ENCODE peak calls at places on chromosomes 16 and 17, in ten cellular contexts. One of them, this sample, is unnamed. For H3K9me3 and H3K27me3, the result is how much of the 10 kb centered on the place peaks cover.

GRCh38 chr17:3919123-3919624 is 2.9 kb upstream of the P2RX1 start:
- DNase-seq in adipocyte: no peak
- DNase-seq in A673: no peak
- DNase-seq in naive thymus-derived CD4-positive, alpha-beta T cell: no peak
- DNase-seq in ovary: no peak
- DNase-seq in Peyer's patch: no peak
- DNase-seq in heart right ventricle: peak
- DNase-seq in upper lobe of right lung: no peak
- DNase-seq in SJSA1: no peak
- DNase-seq in body of pancreas: no peak
- DNase-seq in this sample: no peak

GRCh38 chr16:57938936-57939871 is 31.7 kb downstream of the CNGB1 start:
- DNase-seq in adipocyte: peak
- DNase-seq in A673: peak
- DNase-seq in naive thymus-derived CD4-positive, alpha-beta T cell: no peak
- DNase-seq in ovary: peak
- DNase-seq in Peyer's patch: no peak
- DNase-seq in heart right ventricle: peak
- DNase-seq in upper lobe of right lung: peak
- DNase-seq in SJSA1: peak
- DNase-seq in body of pancreas: peak
- DNase-seq in this sample: peak

GRCh38 chr17:39607057-39607850 is 466 bp downstream of the NEUROD2 start:
- DNase-seq in adipocyte: no peak
- DNase-seq in A673: no peak
- DNase-seq in naive thymus-derived CD4-positive, alpha-beta T cell: no peak
- DNase-seq in ovary: no peak
- DNase-seq in Peyer's patch: no peak
- DNase-seq in heart right ventricle: no peak
- DNase-seq in upper lobe of right lung: no peak
- DNase-seq in SJSA1: no peak
- DNase-seq in body of pancreas: no peak
- DNase-seq in this sample: no peak

GRCh38 chr17:31510273-31511175 is 119.0 kb downstream of the RAB11FIP4 start:
- DNase-seq in adipocyte: no peak
- DNase-seq in A673: no peak
- DNase-seq in naive thymus-derived CD4-positive, alpha-beta T cell: no peak
- DNase-seq in ovary: no peak
- DNase-seq in Peyer's patch: peak
- DNase-seq in heart right ventricle: peak
- DNase-seq in upper lobe of right lung: no peak
- DNase-seq in SJSA1: no peak
- DNase-seq in body of pancreas: peak
- DNase-seq in this sample: no peak

GRCh38 chr16:10731790-10732189 is 11.9 kb upstream of the NUBP1 start:
- DNase-seq in adipocyte: no peak
- DNase-seq in A673: no peak
- DNase-seq in naive thymus-derived CD4-positive, alpha-beta T cell: no peak
- DNase-seq in ovary: no peak
- DNase-seq in Peyer's patch: no peak
- DNase-seq in heart right ventricle: no peak
- DNase-seq in upper lobe of right lung: no peak
- DNase-seq in SJSA1: no peak
- DNase-seq in body of pancreas: no peak
- DNase-seq in this sample: no peak

GRCh38 chr16:4334724-4335495 is 16.2 kb downstream of the PAM16 start:
- DNase-seq in adipocyte: no peak
- DNase-seq in A673: no peak
- DNase-seq in naive thymus-derived CD4-positive, alpha-beta T cell: no peak
- DNase-seq in ovary: no peak
- DNase-seq in Peyer's patch: no peak
- DNase-seq in heart right ventricle: no peak
- DNase-seq in upper lobe of right lung: peak
- DNase-seq in SJSA1: peak
- DNase-seq in body of pancreas: no peak
- DNase-seq in this sample: no peak

GRCh38 chr17:17205368-17206148 is 575 bp downstream of the PLD6 start:
- DNase-seq in adipocyte: peak
- DNase-seq in A673: peak
- DNase-seq in naive thymus-derived CD4-positive, alpha-beta T cell: peak
- DNase-seq in ovary: peak
- DNase-seq in Peyer's patch: peak
- DNase-seq in heart right ventricle: peak
- DNase-seq in upper lobe of right lung: peak
- DNase-seq in SJSA1: no peak
- DNase-seq in body of pancreas: peak
- DNase-seq in this sample: peak

GRCh38 chr17:77110006-77110374 is 30.8 kb upstream of the SEC14L1 start:
- DNase-seq in adipocyte: peak
- DNase-seq in A673: peak
- DNase-seq in naive thymus-derived CD4-positive, alpha-beta T cell: no peak
- DNase-seq in ovary: no peak
- DNase-seq in Peyer's patch: no peak
- DNase-seq in heart right ventricle: no peak
- DNase-seq in upper lobe of right lung: no peak
- DNase-seq in SJSA1: peak
- DNase-seq in body of pancreas: no peak
- DNase-seq in this sample: peak

GRCh38 chr17:44108440-44109311 is 14.8 kb downstream of the HDAC5 start:
- DNase-seq in adipocyte: peak
- DNase-seq in A673: no peak
- DNase-seq in naive thymus-derived CD4-positive, alpha-beta T cell: no peak
- DNase-seq in ovary: peak
- DNase-seq in Peyer's patch: peak
- DNase-seq in heart right ventricle: peak
- DNase-seq in upper lobe of right lung: peak
- DNase-seq in SJSA1: peak
- DNase-seq in body of pancreas: peak
- DNase-seq in this sample: peak

GRCh38 chr17:29112780-29113295 is 67.4 kb downstream of the MYO18A start:
- DNase-seq in adipocyte: no peak
- DNase-seq in A673: no peak
- DNase-seq in naive thymus-derived CD4-positive, alpha-beta T cell: no peak
- DNase-seq in ovary: no peak
- DNase-seq in Peyer's patch: no peak
- DNase-seq in heart right ventricle: peak
- DNase-seq in upper lobe of right lung: no peak
- DNase-seq in SJSA1: no peak
- DNase-seq in body of pancreas: peak
- DNase-seq in this sample: peak

GRCh38 chr16:89013692-89014455 is 36.9 kb upstream of the CBFA2T3 start:
- DNase-seq in adipocyte: no peak
- DNase-seq in A673: no peak
- DNase-seq in naive thymus-derived CD4-positive, alpha-beta T cell: no peak
- DNase-seq in ovary: no peak
- DNase-seq in Peyer's patch: no peak
- DNase-seq in heart right ventricle: no peak
- DNase-seq in upper lobe of right lung: peak
- DNase-seq in SJSA1: no peak
- DNase-seq in body of pancreas: no peak
- DNase-seq in this sample: no peak

GRCh38 chr17:32487460-32488176 is 825 bp downstream of the CDK5R1 start:
- DNase-seq in adipocyte: peak
- DNase-seq in A673: no peak
- DNase-seq in naive thymus-derived CD4-positive, alpha-beta T cell: no peak
- DNase-seq in ovary: peak
- DNase-seq in Peyer's patch: peak
- DNase-seq in heart right ventricle: no peak
- DNase-seq in upper lobe of right lung: peak
- DNase-seq in SJSA1: no peak
- DNase-seq in body of pancreas: no peak
- DNase-seq in this sample: no peak

GRCh38 chr17:74227271-74227670 is 13.9 kb downstream of the TTYH2 start:
- DNase-seq in adipocyte: no peak
- DNase-seq in A673: no peak
- DNase-seq in naive thymus-derived CD4-positive, alpha-beta T cell: no peak
- DNase-seq in ovary: no peak
- DNase-seq in Peyer's patch: no peak
- DNase-seq in heart right ventricle: no peak
- DNase-seq in upper lobe of right lung: no peak
- DNase-seq in SJSA1: no peak
- DNase-seq in body of pancreas: no peak
- DNase-seq in this sample: no peak

GRCh38 chr17:47225911-47226688 is 17.0 kb downstream of the MYL4 start:
- DNase-seq in adipocyte: no peak
- DNase-seq in A673: no peak
- DNase-seq in naive thymus-derived CD4-positive, alpha-beta T cell: no peak
- DNase-seq in ovary: no peak
- DNase-seq in Peyer's patch: no peak
- DNase-seq in heart right ventricle: no peak
- DNase-seq in upper lobe of right lung: no peak
- DNase-seq in SJSA1: no peak
- DNase-seq in body of pancreas: no peak
- DNase-seq in this sample: no peak

GRCh38 chr17:48055531-48056245 is 7.5 kb downstream of the NFE2L1 start:
- DNase-seq in adipocyte: peak
- DNase-seq in A673: peak
- DNase-seq in naive thymus-derived CD4-positive, alpha-beta T cell: no peak
- DNase-seq in ovary: peak
- DNase-seq in Peyer's patch: no peak
- DNase-seq in heart right ventricle: no peak
- DNase-seq in upper lobe of right lung: no peak
- DNase-seq in SJSA1: no peak
- DNase-seq in body of pancreas: no peak
- DNase-seq in this sample: no peak

DNA sequence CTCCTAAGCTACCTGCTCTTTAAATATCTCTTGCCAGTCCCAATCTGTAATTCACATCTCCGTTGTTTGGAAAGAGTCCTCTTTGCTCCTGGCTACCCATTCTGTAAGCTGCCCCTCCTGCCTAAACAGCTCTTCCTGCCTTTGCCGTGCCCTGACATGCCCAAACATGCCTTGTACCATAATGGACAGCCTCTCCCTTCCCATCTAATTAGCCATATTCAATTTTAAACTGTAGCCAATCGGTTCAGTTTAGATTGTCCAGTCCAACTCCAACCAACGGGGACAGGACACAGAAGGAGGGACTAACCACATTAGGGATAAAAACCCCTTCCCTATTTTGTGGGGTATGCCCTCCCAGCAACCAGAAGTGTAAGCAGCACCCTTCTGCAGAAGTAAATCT is 30.6 kb upstream of the CLEC3A start:
- DNase-seq in adipocyte: no peak
- DNase-seq in A673: no peak
- DNase-seq in naive thymus-derived CD4-positive, alpha-beta T cell: no peak
- DNase-seq in ovary: no peak
- DNase-seq in Peyer's patch: no peak
- DNase-seq in heart right ventricle: no peak
- DNase-seq in upper lobe of right lung: no peak
- DNase-seq in SJSA1: no peak
- DNase-seq in body of pancreas: no peak
- DNase-seq in this sample: no peak
- H3K9me3 ChIP-seq in adipocyte: under half
- H3K9me3 ChIP-seq in A673: under half
- H3K9me3 ChIP-seq in naive thymus-derived CD4-positive, alpha-beta T cell: under half
- H3K9me3 ChIP-seq in ovary: under half
- H3K9me3 ChIP-seq in Peyer's patch: under half
- H3K9me3 ChIP-seq in heart right ventricle: under half
- H3K9me3 ChIP-seq in upper lobe of right lung: under half
- H3K9me3 ChIP-seq in SJSA1: under half
- H3K9me3 ChIP-seq in body of pancreas: under half
- H3K9me3 ChIP-seq in this sample: under half

GRCh38 chr17:49997256-49997735 is 2.3 kb upstream of the DLX3 start:
- DNase-seq in adipocyte: no peak
- DNase-seq in A673: no peak
- DNase-seq in naive thymus-derived CD4-positive, alpha-beta T cell: no peak
- DNase-seq in ovary: no peak
- DNase-seq in Peyer's patch: no peak
- DNase-seq in heart right ventricle: no peak
- DNase-seq in upper lobe of right lung: no peak
- DNase-seq in SJSA1: no peak
- DNase-seq in body of pancreas: no peak
- DNase-seq in this sample: no peak
- H3K27me3 ChIP-seq in adipocyte: under half
- H3K27me3 ChIP-seq in A673: half or more
- H3K27me3 ChIP-seq in naive thymus-derived CD4-positive, alpha-beta T cell: under half
- H3K27me3 ChIP-seq in ovary: under half
- H3K27me3 ChIP-seq in Peyer's patch: under half
- H3K27me3 ChIP-seq in heart right ventricle: under half
- H3K27me3 ChIP-seq in upper lobe of right lung: half or more
- H3K27me3 ChIP-seq in SJSA1: half or more
- H3K27me3 ChIP-seq in body of pancreas: under half
- H3K27me3 ChIP-seq in this sample: under half

GRCh38 chr16:60180609-60181008 is 1446.5 kb upstream of the GOT2 start:
- DNase-seq in adipocyte: no peak
- DNase-seq in A673: no peak
- DNase-seq in naive thymus-derived CD4-positive, alpha-beta T cell: no peak
- DNase-seq in ovary: no peak
- DNase-seq in Peyer's patch: no peak
- DNase-seq in heart right ventricle: no peak
- DNase-seq in upper lobe of right lung: no peak
- DNase-seq in SJSA1: no peak
- DNase-seq in body of pancreas: no peak
- DNase-seq in this sample: no peak
- H3K9me3 ChIP-seq in adipocyte: under half
- H3K9me3 ChIP-seq in A673: under half
- H3K9me3 ChIP-seq in naive thymus-derived CD4-positive, alpha-beta T cell: under half
- H3K9me3 ChIP-seq in ovary: under half
- H3K9me3 ChIP-seq in Peyer's patch: under half
- H3K9me3 ChIP-seq in heart right ventricle: under half
- H3K9me3 ChIP-seq in upper lobe of right lung: under half
- H3K9me3 ChIP-seq in SJSA1: under half
- H3K9me3 ChIP-seq in body of pancreas: under half
- H3K9me3 ChIP-seq in this sample: under half

DNA sequence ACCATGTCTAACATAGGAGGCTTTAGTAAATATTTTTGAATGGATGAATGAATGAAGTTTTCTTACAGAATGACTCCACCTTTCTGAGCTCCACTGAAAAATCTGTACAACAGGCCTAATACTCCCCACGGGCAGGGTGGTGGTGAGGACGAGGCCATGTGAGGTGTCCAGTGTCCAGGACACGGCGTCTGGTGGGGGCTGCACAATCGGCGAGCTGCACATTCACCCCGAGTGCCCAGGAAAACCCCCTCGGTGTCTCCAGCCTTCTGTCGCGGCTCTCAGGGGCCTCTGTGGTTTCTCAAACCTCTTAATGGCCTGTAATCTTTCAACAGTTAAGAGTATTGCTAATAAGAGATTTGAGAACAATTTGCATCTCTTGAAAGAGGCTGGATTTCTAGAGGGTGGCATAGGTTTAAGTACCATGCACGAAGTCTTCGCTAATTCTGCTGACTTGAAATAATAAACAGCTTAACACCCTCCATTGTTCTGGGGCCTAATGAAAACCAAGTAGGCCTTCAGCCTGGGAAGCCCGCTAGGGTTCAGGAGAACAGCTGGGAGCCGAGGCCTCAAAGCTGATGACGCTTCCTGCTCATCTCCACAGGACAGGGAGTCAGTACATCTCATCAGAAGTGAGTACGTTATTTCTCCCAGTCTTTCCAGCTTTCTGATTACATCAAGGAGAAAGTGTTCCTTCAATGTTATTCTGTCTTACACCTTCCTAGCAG is 304.6 kb upstream of the FOXF1 start:
- DNase-seq in adipocyte: no peak
- DNase-seq in A673: no peak
- DNase-seq in naive thymus-derived CD4-positive, alpha-beta T cell: no peak
- DNase-seq in ovary: no peak
- DNase-seq in Peyer's patch: no peak
- DNase-seq in heart right ventricle: no peak
- DNase-seq in upper lobe of right lung: no peak
- DNase-seq in SJSA1: no peak
- DNase-seq in body of pancreas: no peak
- DNase-seq in this sample: no peak
- H3K27me3 ChIP-seq in adipocyte: half or more
- H3K27me3 ChIP-seq in A673: under half
- H3K27me3 ChIP-seq in naive thymus-derived CD4-positive, alpha-beta T cell: under half
- H3K27me3 ChIP-seq in ovary: under half
- H3K27me3 ChIP-seq in Peyer's patch: under half
- H3K27me3 ChIP-seq in heart right ventricle: under half
- H3K27me3 ChIP-seq in upper lobe of right lung: under half
- H3K27me3 ChIP-seq in SJSA1: under half
- H3K27me3 ChIP-seq in body of pancreas: under half
- H3K27me3 ChIP-seq in this sample: under half

This sample was measured in prostate gland.